ENCODE peak calls at places on chromosome 16, in ten cellular contexts. I is NCI-H524, H is Ammon's horn, E is fibroblast of lung, P is iPS-NIHi11, Z is heart left ventricle, W is NCI-H2081, F is NCI-H1436, T is fibroblast of villous mesenchyme, X is BJ. J is an unnamed sample.

GRCh38 chr16:49350265-49351103 is 23.1 kb upstream of the C16orf78 start:
- DNase-seq in I (peak), W (peak), H (peak), T (peak), E (peak), Z (peak), P (peak), F (peak), X (no peak), J (peak)

GRCh38 chr16:5025171-5025632 is 8.5 kb downstream of the NAGPA start:
- DNase-seq in E (no peak), P (peak), I (peak), F (peak), X (no peak), W (peak), Z (no peak), H (peak), T (no peak), J (peak)

GRCh38 chr16:69894675-69895074 is 56.5 kb upstream of the CLEC18A start:
- DNase-seq in I (no peak), P (no peak), H (peak), W (no peak), X (no peak), F (no peak), Z (no peak), T (no peak), E (no peak), J (peak)

GRCh38 chr16:84562174-84562815 is 55.6 kb downstream of the COTL1 start:
- DNase-seq in I (no peak), T (no peak), Z (no peak), F (no peak), H (no peak), P (no peak), E (no peak), X (no peak), W (no peak), J (no peak)

GRCh38 chr16:12262454-12263180 is 286.1 kb downstream of the SNX29 start:
- DNase-seq in F (no peak), P (no peak), I (no peak), W (no peak), X (no peak), T (no peak), Z (no peak), H (no peak), E (peak), J (no peak)

GRCh38 chr16:85205747-85206471 is 93.6 kb upstream of the CIBAR2 start:
- DNase-seq in P (no peak), I (no peak), H (no peak), E (peak), T (peak), X (no peak), Z (no peak), F (no peak), W (no peak), J (no peak)

GRCh38 chr16:56606688-56607618 is 1.4 kb upstream of the MT2A start:
- DNase-seq in F (no peak), Z (peak), E (peak), H (no peak), W (no peak), I (no peak), X (peak), P (peak), T (peak), J (no peak)

GRCh38 chr16:83344014-83344413 is 463.8 kb upstream of the HSBP1 start:
- DNase-seq in P (no peak), T (peak), H (no peak), I (no peak), X (peak), W (no peak), F (no peak), E (peak), Z (no peak), J (no peak)

GRCh38 chr16:87058728-87059250 is 258.4 kb downstream of the C16orf95 start:
- DNase-seq in P (no peak), F (no peak), E (no peak), I (no peak), Z (no peak), H (no peak), T (no peak), X (no peak), W (no peak), J (no peak)

GRCh38 chr16:3776316-3776715 is 59.0 kb upstream of the TRAP1 start:
- DNase-seq in T (no peak), F (no peak), W (no peak), Z (no peak), E (no peak), P (no peak), I (no peak), H (no peak), X (no peak), J (no peak)

GRCh38 chr16:89268987-89269735 is 51.7 kb downstream of the ZNF778 start:
- DNase-seq in Z (no peak), F (no peak), H (no peak), T (peak), E (peak), W (no peak), I (no peak), P (no peak), X (no peak), J (no peak)

GRCh38 chr16:57615813-57616212 is 12.6 kb upstream of the ADGRG1 start:
- DNase-seq in E (no peak), I (peak), T (no peak), H (no peak), F (no peak), X (no peak), Z (no peak), W (no peak), P (no peak), J (no peak)

GRCh38 chr16:28289106-28289505 is 3.2 kb upstream of the SBK1 start:
- DNase-seq in F (no peak), T (no peak), Z (no peak), W (no peak), E (no peak), P (no peak), H (no peak), I (no peak), X (no peak), J (no peak)

GRCh38 chr16:23141959-23142740 is 7.1 kb downstream of the USP31 start:
- DNase-seq in W (no peak), I (no peak), H (no peak), X (no peak), T (peak), F (no peak), E (no peak), P (no peak), Z (no peak), J (no peak)

J was measured in nucleus accumbens.